ENCODE peak calls at places on chromosomes 4 and X, in four cellular contexts. G is kidney glomerular epithelial cell; S is SK-MEL-5; E is activated CD8-positive, alpha-beta T cell treated with anti-CD3 and anti-CD28 coated beads, Interleukin-2, amount 10 ng/mL, durations not matched to agents 7 days and 5 days. J is an unnamed sample.
A peak's percentile ranks its signal among the peaks of the same experiment; 100 is the strongest.

GRCh38 chrX:2894885-2895292 is 34.2 kb downstream of the ARSD start:
- DNase-seq in G (no peak), S (peak; percentile 67), E (no peak), J (peak; percentile 64)

GRCh38 chr4:93748380-93748779 is 80.2 kb upstream of the ATOH1 start:
- DNase-seq in G (no peak), S (peak; percentile 28), E (no peak), J (no peak)

GRCh38 chr4:24067367-24067766 is 177.5 kb upstream of the PPARGC1A start:
- DNase-seq in G (no peak), S (no peak), E (no peak), J (no peak)

GRCh38 chrX:1139101-1139500 is 73.3 kb downstream of the CRLF2 start:
- DNase-seq in G (no peak), S (no peak), E (no peak), J (no peak)

GRCh38 chr4:95585016-95585695 is 36.4 kb upstream of the UNC5C start:
- DNase-seq in G (no peak), S (no peak), E (no peak), J (no peak)

GRCh38 chr4:184983660-184984356 is 34.5 kb upstream of the HELT start:
- DNase-seq in G (peak; percentile 69), S (peak; percentile 63), E (peak; percentile 59), J (peak; percentile 46)

GRCh38 chr4:40617903-40618302 is 11.8 kb downstream of the RBM47 start:
- DNase-seq in G (no peak), S (no peak), E (no peak), J (no peak)

GRCh38 chr4:14958436-14958835 is 43.8 kb upstream of the CPEB2 start:
- DNase-seq in G (peak; percentile 4), S (no peak), E (no peak), J (no peak)

GRCh38 chrX:136630881-136631280 is 17.1 kb upstream of the CD40LG start:
- DNase-seq in G (no peak), S (no peak), E (no peak), J (no peak)

GRCh38 chrX:46758163-46758955 is 559 bp downstream of the SLC9A7 start:
- DNase-seq in G (no peak), S (no peak), E (peak; percentile 28), J (no peak)

GRCh38 chr4:35125995-35126712 is 1118.2 kb downstream of the ARAP2 start:
- DNase-seq in G (no peak), S (no peak), E (no peak), J (no peak)

GRCh38 chr4:107035711-107036601 is at the start of gene DKK2:
- DNase-seq in G (no peak), S (no peak), E (peak; percentile 22), J (peak; percentile 17)

GRCh38 chr4:168269879-168270278 is 48.7 kb downstream of the DDX60 start:
- DNase-seq in G (no peak), S (no peak), E (no peak), J (no peak)

GRCh38 chr4:28073860-28074555 is 1213.4 kb downstream of the STIM2 start:
- DNase-seq in G (no peak), S (peak; percentile 35), E (no peak), J (no peak)

GRCh38 chrX:136577562-136577961 is 45.5 kb downstream of the VGLL1 start:
- DNase-seq in G (peak; percentile 40), S (peak; percentile 64), E (peak; percentile 84), J (peak; percentile 75)

J was measured in HEK293T.